ENCODE peak calls at places on chromosome 7, in five cellular contexts. P is AG04450, B is NCI-H345, D is thoracic aorta, C is left lung. V is an unnamed sample.

GRCh38 chr7:84790873-84791272 is 396.0 kb downstream of the SEMA3D start:
- DNase-seq in P (no peak), B (no peak), D (no peak), C (no peak), V (no peak)

GRCh38 chr7:135467207-135467711 is 42.6 kb downstream of the CNOT4 start:
- DNase-seq in P (no peak), B (no peak), D (no peak), C (no peak), V (no peak)

GRCh38 chr7:157007470-157008066 is 2.9 kb downstream of the MNX1 start:
- DNase-seq in P (no peak), B (no peak), D (no peak), C (peak; percentile 32), V (no peak)

GRCh38 chr7:98116656-98117461 is 10.2 kb downstream of the LMTK2 start:
- DNase-seq in P (peak; percentile 38), B (no peak), D (no peak), C (no peak), V (no peak)

GRCh38 chr7:164882-165660 is 27.3 kb upstream of the FAM20C start:
- DNase-seq in P (no peak), B (no peak), D (no peak), C (peak; percentile 71), V (no peak)

GRCh38 chr7:137283147-137283546 is 60.4 kb downstream of the PTN start:
- DNase-seq in P (no peak), B (no peak), D (no peak), C (no peak), V (no peak)

GRCh38 chr7:30726296-30727006 is 25.5 kb upstream of the INMT start:
- DNase-seq in P (no peak), B (no peak), D (no peak), C (no peak), V (no peak)

GRCh38 chr7:47258798-47259197 is 323.1 kb downstream of the TNS3 start:
- DNase-seq in P (no peak), B (no peak), D (no peak), C (no peak), V (no peak)

GRCh38 chr7:24797270-24797669 is 40.0 kb upstream of the GSDME start:
- DNase-seq in P (no peak), B (no peak), D (no peak), C (no peak), V (no peak)

GRCh38 chr7:27190284-27190748 is 5.3 kb upstream of the HOXA11 start:
- DNase-seq in P (no peak), B (no peak), D (no peak), C (no peak), V (no peak)

GRCh38 chr7:95840953-95841950 is 68.9 kb downstream of the DYNC1I1 start:
- DNase-seq in P (no peak), B (no peak), D (no peak), C (no peak), V (no peak)